ENCODE peak calls at places on chromosomes 11 and 22, in seven cellular contexts. U is HCT116, P is fibroblast of mammary gland, K is PC-3, N is psoas muscle, W is cardiac muscle cell, Z is kidney. S is an unnamed sample.

GRCh38 chr22:36569999-36570398 is 41.0 kb upstream of the EIF3D start:
- DNase-seq in N (no peak), P (peak), Z (no peak), K (no peak), W (peak), U (peak), S (no peak)

GRCh38 chr11:45917286-45917622 is 423 bp downstream of the PEX16 start:
- DNase-seq in N (no peak), U (no peak), W (no peak), Z (peak), P (no peak), K (no peak), S (no peak)

GRCh38 chr11:96203567-96204365 is 139.2 kb downstream of the MAML2 start:
- DNase-seq in U (no peak), P (no peak), K (no peak), W (no peak), N (no peak), Z (no peak), S (no peak)

GRCh38 chr11:68780829-68781228 is 29.5 kb upstream of the TESMIN start:
- DNase-seq in N (no peak), W (peak), Z (no peak), U (peak), K (no peak), P (peak), S (no peak)

GRCh38 chr11:44593194-44593593 is 27.7 kb downstream of the CD82 start:
- DNase-seq in K (no peak), P (no peak), N (peak), Z (no peak), U (no peak), W (no peak), S (no peak)

GRCh38 chr11:17574799-17575144 is 27.7 kb downstream of the OTOG start:
- DNase-seq in Z (peak), K (no peak), W (no peak), U (no peak), N (no peak), P (no peak), S (no peak)

GRCh38 chr11:20962581-20962980 is 293.2 kb downstream of the NELL1 start:
- DNase-seq in U (no peak), N (no peak), Z (no peak), P (no peak), W (no peak), K (no peak), S (no peak)

GRCh38 chr11:123137496-123138270 is 57.4 kb downstream of the CLMP start:
- DNase-seq in P (peak), Z (peak), U (no peak), K (no peak), W (peak), N (peak), S (no peak)

GRCh38 chr22:26429458-26430238 is 588 bp downstream of the ASPHD2 start:
- DNase-seq in P (no peak), U (no peak), K (no peak), Z (no peak), N (no peak), W (no peak), S (no peak)

GRCh38 chr22:39392341-39392948 is 7.1 kb upstream of the TAB1 start:
- DNase-seq in N (no peak), Z (peak), P (no peak), W (peak), U (no peak), K (no peak), S (no peak)

GRCh38 chr22:29998627-29999026 is 81.6 kb upstream of the HORMAD2 start:
- DNase-seq in U (no peak), P (peak), N (no peak), W (no peak), K (no peak), Z (no peak), S (no peak)

GRCh38 chr11:834371-835316 is 1.9 kb downstream of the CD151 start:
- DNase-seq in N (peak), U (peak), P (peak), K (peak), W (peak), Z (peak), S (no peak)

GRCh38 chr11:132685174-132685611 is 847.1 kb downstream of the OPCML start:
- DNase-seq in K (no peak), P (no peak), N (no peak), Z (no peak), U (no peak), W (peak), S (no peak)

GRCh38 chr11:28793282-28793738 is 685.1 kb downstream of the METTL15 start:
- DNase-seq in Z (no peak), K (no peak), W (no peak), U (no peak), P (no peak), N (no peak), S (no peak)

GRCh38 chr22:46586531-46587011 is 33.6 kb upstream of the GRAMD4 start:
- DNase-seq in W (no peak), N (no peak), P (no peak), K (no peak), Z (peak), U (no peak), S (no peak)

DNA sequence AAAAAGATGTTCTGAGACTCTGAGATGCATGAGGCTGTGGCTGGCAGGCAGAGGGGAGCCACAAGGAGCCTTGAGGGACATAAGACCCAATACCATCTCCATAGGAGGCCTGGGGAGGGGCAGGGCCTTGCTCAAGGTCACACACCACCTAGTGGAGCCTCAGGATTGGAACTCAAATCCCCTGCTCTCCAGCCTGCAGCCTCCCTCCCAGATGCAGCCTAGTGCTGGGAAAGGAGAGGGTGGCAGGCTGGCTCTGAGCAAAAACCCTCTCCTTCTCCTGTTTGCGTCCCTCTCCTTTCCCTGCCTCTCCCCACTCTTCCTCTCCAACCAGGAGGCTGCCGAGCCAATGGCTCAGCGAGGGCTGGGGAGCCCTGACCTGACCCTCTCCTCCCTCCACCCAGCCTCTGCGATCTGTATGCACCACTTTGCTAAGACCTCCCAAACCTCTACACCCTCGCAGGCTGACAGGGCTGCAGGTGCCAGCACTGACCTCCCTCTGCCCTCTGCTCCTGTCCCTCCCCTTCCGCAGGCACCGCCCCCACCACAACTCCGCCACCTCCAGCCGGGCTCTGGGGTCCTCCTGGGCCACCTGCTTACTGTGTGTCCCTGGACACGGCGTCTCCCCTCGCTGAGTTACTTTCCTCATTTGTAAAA is 14.7 kb downstream of the IGLL1 start:
- DNase-seq in Z (peak), P (peak), U (peak), K (no peak), N (no peak), W (peak), S (no peak)
- TF ChIP-seq CTCF in Z (no peak), P (no peak), U (peak), K (no peak), N (no peak), W (peak), S (no peak)

GRCh38 chr11:60739114-60739513 is 14.6 kb downstream of the MS4A18 start:
- DNase-seq in K (no peak), Z (no peak), W (no peak), P (no peak), N (no peak), U (no peak), S (no peak)
- TF ChIP-seq CTCF in K (no peak), Z (no peak), W (no peak), P (no peak), N (no peak), U (peak), S (no peak)

DNA sequence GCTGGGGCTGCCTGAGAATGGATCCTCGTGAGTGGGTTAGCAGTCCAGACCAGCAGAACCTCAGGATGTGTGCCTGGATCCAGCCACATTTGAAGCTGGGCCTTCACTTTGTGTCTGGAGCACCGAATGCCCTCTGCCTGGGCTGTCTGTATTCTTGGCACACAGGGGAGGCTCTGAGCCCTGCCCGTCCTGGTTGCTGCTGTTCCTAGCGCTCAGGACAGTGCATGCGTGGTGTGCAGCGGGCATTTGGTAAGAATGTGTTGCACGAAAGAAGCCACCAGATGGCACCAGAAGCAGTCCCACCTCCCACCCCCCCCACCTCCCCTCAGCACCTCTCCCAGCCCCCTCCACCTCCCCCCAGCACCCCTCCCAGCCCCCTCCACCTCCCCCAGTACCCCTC is 4.1 kb upstream of the MAPK11 start:
- DNase-seq in P (peak), W (peak), U (no peak), N (peak), Z (no peak), K (peak), S (no peak)
- TF ChIP-seq CTCF in P (peak), W (peak), U (peak), N (peak), Z (peak), K (no peak), S (no peak)

GRCh38 chr22:27937453-27937852 is 18.4 kb upstream of the PITPNB start:
- DNase-seq in K (peak), N (no peak), U (no peak), P (no peak), W (peak), Z (no peak), S (no peak)
- TF ChIP-seq CTCF in K (peak), N (no peak), U (no peak), P (peak), W (peak), Z (no peak), S (no peak)

GRCh38 chr11:26951849-26952515 is 41.9 kb upstream of the FIBIN start:
- DNase-seq in P (no peak), Z (no peak), W (peak), N (no peak), K (no peak), U (no peak), S (no peak)

GRCh38 chr11:26947904-26948639 is 45.8 kb upstream of the FIBIN start:
- DNase-seq in K (no peak), Z (no peak), U (no peak), N (no peak), W (peak), P (peak), S (no peak)

GRCh38 chr11:26948881-26949280 is 45.0 kb upstream of the FIBIN start:
- DNase-seq in K (no peak), N (no peak), Z (no peak), U (no peak), W (no peak), P (peak), S (no peak)

GRCh38 chr11:26949846-26950245 is 44.1 kb upstream of the FIBIN start:
- DNase-seq in U (no peak), Z (no peak), W (no peak), P (peak), N (no peak), K (no peak), S (no peak)

DNA sequence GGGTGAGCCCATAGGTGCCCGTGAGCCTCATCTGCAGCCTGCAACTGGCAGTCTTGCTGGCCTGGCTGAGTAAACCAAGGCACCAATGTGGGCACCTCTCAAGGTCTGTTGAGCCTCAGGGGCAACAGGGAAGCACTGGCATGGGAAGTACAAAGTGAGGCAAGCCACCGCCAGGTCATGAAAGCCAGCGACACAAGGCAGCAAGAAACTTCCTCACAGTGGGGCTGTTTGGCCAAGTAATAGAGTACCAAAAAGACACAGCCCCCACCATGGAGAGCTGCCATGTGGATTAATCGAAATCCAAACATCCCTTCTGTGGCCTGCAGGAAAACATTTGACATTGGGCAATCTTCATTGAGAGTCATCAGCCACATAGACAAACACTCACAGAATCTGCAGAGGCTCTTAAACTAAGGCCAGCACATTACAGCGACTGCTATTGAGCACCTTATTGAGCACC is 43.6 kb upstream of the FIBIN start:
- DNase-seq in K (no peak), N (peak), P (peak), Z (peak), W (peak), U (no peak), S (no peak)
- TF ChIP-seq CTCF in K (no peak), N (no peak), P (no peak), Z (no peak), W (no peak), U (no peak), S (no peak)

GRCh38 chr11:62842171-62842717 is 2.9 kb upstream of the WDR74 start:
- DNase-seq in Z (peak), K (no peak), U (no peak), N (peak), W (peak), P (no peak), S (no peak)

GRCh38 chr11:62841361-62842170 is 2.2 kb upstream of the WDR74 start:
- DNase-seq in Z (peak), W (peak), N (peak), K (peak), P (peak), U (peak), S (peak)

GRCh38 chr11:62844154-62844553 is 4.8 kb upstream of the WDR74 start:
- DNase-seq in Z (peak), U (no peak), W (no peak), K (no peak), P (no peak), N (no peak), S (no peak)

GRCh38 chr11:62835336-62835735 is 2.7 kb upstream of the TEX54 start:
- DNase-seq in P (no peak), Z (no peak), W (no peak), K (no peak), N (no peak), U (no peak), S (no peak)

DNA sequence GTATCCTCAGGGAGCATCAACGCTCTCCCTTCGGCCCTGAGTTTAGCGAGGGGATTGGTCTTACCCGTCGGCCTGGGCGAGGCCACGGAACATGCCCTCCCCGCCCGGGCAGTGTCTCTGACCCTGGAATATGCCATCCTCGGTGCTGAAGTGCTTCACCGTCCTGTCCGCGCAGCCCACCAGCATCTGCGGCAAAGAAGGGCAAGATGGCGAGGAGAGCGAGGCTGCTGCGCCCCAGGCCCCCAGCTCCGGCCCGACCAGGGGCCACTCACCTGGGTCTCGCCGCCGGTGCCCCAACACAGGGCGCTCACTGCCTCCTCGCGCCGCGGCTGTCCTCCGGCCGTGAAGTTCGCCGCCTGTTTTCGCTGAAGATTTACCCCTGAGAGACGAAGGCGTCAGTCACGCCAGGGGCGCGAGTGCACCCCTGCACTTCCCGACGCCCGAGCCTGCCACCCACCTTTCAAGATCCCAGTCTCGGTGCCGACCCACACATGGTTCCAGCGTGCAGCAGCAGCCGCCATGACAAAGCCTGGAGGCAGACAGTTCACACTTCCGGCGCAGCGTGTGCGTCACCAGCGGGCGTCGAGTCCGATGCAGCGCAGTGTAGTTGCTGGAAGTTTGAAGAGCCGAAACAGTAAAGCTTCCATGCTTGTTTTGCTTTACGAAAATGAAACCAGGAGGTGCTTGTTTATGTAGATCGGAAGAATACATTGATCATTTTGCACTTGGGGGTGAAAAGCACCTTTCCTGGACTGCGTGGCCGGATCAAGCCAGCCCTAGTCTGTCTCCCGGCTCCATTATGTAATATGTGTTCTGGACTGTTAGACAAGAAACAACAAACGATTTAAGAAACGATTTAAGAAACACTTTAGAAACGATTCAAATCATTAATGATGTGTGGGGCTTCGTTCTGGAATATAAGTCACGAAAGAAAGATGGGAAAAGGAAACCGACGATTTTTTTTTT is at the start of gene WDR74:
- DNase-seq in U (peak), P (peak), Z (peak), W (peak), K (peak), N (peak), S (peak)
- TF ChIP-seq CTCF in U (no peak), P (no peak), Z (no peak), W (no peak), K (no peak), N (no peak), S (no peak)

DNA sequence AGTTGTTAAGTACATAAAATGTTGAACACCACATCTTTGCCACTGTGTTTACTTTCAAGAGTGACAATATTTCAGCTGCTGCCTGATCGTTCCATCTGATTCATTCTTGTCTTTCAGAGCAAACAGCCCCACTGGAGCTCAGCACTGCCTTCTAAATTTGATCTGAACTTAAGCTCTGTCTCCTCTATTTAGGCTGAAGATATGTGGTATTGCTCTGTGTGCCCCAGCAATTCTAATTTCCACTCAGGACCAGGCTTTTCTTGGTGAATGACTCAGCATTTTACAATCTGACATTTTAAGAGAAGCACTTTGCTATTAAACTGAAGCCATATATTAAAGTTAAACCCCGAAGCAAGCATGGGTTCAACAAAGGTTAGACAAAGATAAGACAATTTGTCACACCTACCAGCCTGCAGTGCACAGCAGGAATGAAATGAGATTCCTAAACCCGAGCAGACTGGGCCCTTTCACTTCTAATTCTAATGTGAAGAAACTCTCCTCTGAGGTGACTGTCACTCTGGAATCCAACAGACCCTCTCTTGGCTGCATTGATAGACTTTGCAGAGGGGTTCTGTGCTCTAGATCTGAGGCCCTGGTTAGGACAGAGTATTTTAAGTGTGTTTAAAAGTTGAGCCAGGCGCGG is 41.7 kb upstream of the PLET1 start:
- DNase-seq in U (no peak), P (no peak), N (no peak), Z (no peak), K (peak), W (peak), S (no peak)
- TF ChIP-seq CTCF in U (no peak), P (no peak), N (no peak), Z (no peak), K (no peak), W (no peak), S (no peak)

GRCh38 chr11:32333335-32333991 is 101.9 kb downstream of the WT1 start:
- DNase-seq in K (peak), W (peak), Z (peak), U (no peak), N (peak), P (peak), S (peak)
- TF ChIP-seq CTCF in K (peak), W (peak), Z (peak), U (no peak), N (no peak), P (peak), S (no peak)

S was measured in omental fat pad.